ENCODE peak calls at places on chromosomes 5 and 9, in ten cellular contexts. F, A, H, X, W, K, I, J, O and M are unnamed samples.

GRCh38 chr5:57383093-57383861 is 99.3 kb downstream of the ACTBL2 start:
- DNase-seq in F (no peak), A (no peak), H (peak), X (peak), W (peak), K (no peak), I (peak), J (no peak), O (no peak), M (peak)

GRCh38 chr9:124297553-124297905 is 39.8 kb downstream of the NEK6 start:
- DNase-seq in F (peak), A (peak), H (peak), X (peak), W (no peak), K (no peak), I (peak), J (no peak), O (peak), M (peak)

GRCh38 chr9:95721132-95721531 is 154.4 kb upstream of the ERCC6L2 start:
- DNase-seq in F (no peak), A (no peak), H (no peak), X (no peak), W (no peak), K (no peak), I (peak), J (no peak), O (peak), M (no peak)

GRCh38 chr5:1536298-1537165 is 12.8 kb upstream of the LPCAT1 start:
- DNase-seq in F (no peak), A (peak), H (no peak), X (no peak), W (peak), K (no peak), I (peak), J (peak), O (peak), M (no peak)

GRCh38 chr5:115258001-115258400 is 4.7 kb downstream of the PGGT1B start:
- DNase-seq in F (no peak), A (no peak), H (no peak), X (no peak), W (no peak), K (no peak), I (peak), J (no peak), O (no peak), M (no peak)

GRCh38 chr5:160970605-160971191 is 118.7 kb upstream of the ATP10B start:
- DNase-seq in F (no peak), A (no peak), H (peak), X (no peak), W (peak), K (peak), I (no peak), J (no peak), O (no peak), M (no peak)

GRCh38 chr5:17127743-17128231 is 89.6 kb upstream of the BASP1 start:
- DNase-seq in F (peak), A (no peak), H (no peak), X (peak), W (no peak), K (no peak), I (peak), J (no peak), O (no peak), M (peak)

GRCh38 chr9:91338681-91339080 is 23.0 kb downstream of the AUH start:
- DNase-seq in F (no peak), A (no peak), H (no peak), X (no peak), W (no peak), K (no peak), I (no peak), J (no peak), O (no peak), M (no peak)

GRCh38 chr5:154947778-154948177 is 6.9 kb downstream of the MRPL22 start:
- DNase-seq in F (no peak), A (no peak), H (no peak), X (no peak), W (no peak), K (no peak), I (no peak), J (no peak), O (no peak), M (no peak)

GRCh38 chr9:106326493-106326892 is 536.5 kb upstream of the ZNF462 start:
- DNase-seq in F (no peak), A (no peak), H (no peak), X (no peak), W (peak), K (no peak), I (no peak), J (no peak), O (no peak), M (no peak)

GRCh38 chr9:133346021-133346713 is 1.8 kb downstream of the MED22 start:
- DNase-seq in F (no peak), A (peak), H (no peak), X (no peak), W (no peak), K (no peak), I (no peak), J (no peak), O (no peak), M (no peak)

GRCh38 chr5:113608113-113608551 is 94.6 kb downstream of the YTHDC2 start:
- DNase-seq in F (no peak), A (no peak), H (no peak), X (peak), W (no peak), K (no peak), I (no peak), J (peak), O (no peak), M (no peak)

GRCh38 chr9:108205276-108205675 is 650.5 kb downstream of the ACTL7B start:
- DNase-seq in F (no peak), A (no peak), H (no peak), X (no peak), W (no peak), K (no peak), I (peak), J (no peak), O (no peak), M (no peak)

GRCh38 chr5:158560170-158560569 is 539.5 kb downstream of the EBF1 start:
- DNase-seq in F (no peak), A (no peak), H (peak), X (no peak), W (peak), K (no peak), I (peak), J (no peak), O (no peak), M (no peak)

GRCh38 chr5:13955896-13956295 is 11.4 kb upstream of the DNAH5 start:
- DNase-seq in F (no peak), A (no peak), H (no peak), X (no peak), W (no peak), K (no peak), I (no peak), J (no peak), O (no peak), M (no peak)

GRCh38 chr9:98577446-98577845 is 131.3 kb downstream of the GABBR2 start:
- DNase-seq in F (no peak), A (no peak), H (no peak), X (no peak), W (no peak), K (no peak), I (no peak), J (no peak), O (no peak), M (no peak)

GRCh38 chr5:130141689-130142320 is 237.5 kb downstream of the CHSY3 start:
- DNase-seq in F (peak), A (no peak), H (peak), X (peak), W (peak), K (peak), I (peak), J (peak), O (peak), M (no peak)

GRCh38 chr5:127909078-127909477 is 174.5 kb upstream of the SLC12A2 start:
- DNase-seq in F (no peak), A (no peak), H (peak), X (peak), W (peak), K (peak), I (peak), J (peak), O (no peak), M (no peak)

GRCh38 chr9:4138180-4138579 is 161.7 kb downstream of the GLIS3 start:
- DNase-seq in F (no peak), A (no peak), H (no peak), X (no peak), W (no peak), K (no peak), I (no peak), J (no peak), O (no peak), M (no peak)

GRCh38 chr9:9299134-9299533 is 1313.7 kb downstream of the PTPRD start:
- DNase-seq in F (no peak), A (no peak), H (no peak), X (no peak), W (no peak), K (no peak), I (no peak), J (peak), O (no peak), M (no peak)

GRCh38 chr9:136328011-136328621 is 777 bp downstream of the GPSM1 start:
- DNase-seq in F (no peak), A (peak), H (peak), X (no peak), W (no peak), K (peak), I (peak), J (no peak), O (no peak), M (no peak)

GRCh38 chr9:136327313-136327971 is at the start of gene GPSM1:
- DNase-seq in F (no peak), A (no peak), H (peak), X (no peak), W (no peak), K (peak), I (peak), J (peak), O (peak), M (no peak)

GRCh38 chr9:136326061-136326776 is 1.1 kb upstream of the GPSM1 start:
- DNase-seq in F (no peak), A (no peak), H (peak), X (peak), W (no peak), K (peak), I (peak), J (no peak), O (no peak), M (peak)

GRCh38 chr9:136325354-136325753 is 2.0 kb upstream of the GPSM1 start:
- DNase-seq in F (no peak), A (no peak), H (no peak), X (no peak), W (no peak), K (no peak), I (no peak), J (no peak), O (no peak), M (no peak)

GRCh38 chr9:136326777-136327312 is 494 bp upstream of the GPSM1 start:
- DNase-seq in F (no peak), A (no peak), H (no peak), X (no peak), W (no peak), K (no peak), I (peak), J (no peak), O (no peak), M (no peak)
- H3K4me3 ChIP-seq in F (peak), A (peak), H (no peak), X (peak), W (no peak), K (peak), I (no peak), J (no peak), O (peak), M (peak)

GRCh38 chr5:39055027-39055759 is 19.0 kb downstream of the RICTOR start:
- DNase-seq in F (no peak), A (no peak), H (no peak), X (no peak), W (no peak), K (no peak), I (no peak), J (no peak), O (no peak), M (no peak)

GRCh38 chr5:39055760-39056393 is 18.3 kb downstream of the RICTOR start:
- DNase-seq in F (no peak), A (no peak), H (no peak), X (no peak), W (no peak), K (no peak), I (no peak), J (no peak), O (no peak), M (no peak)

GRCh38 chr5:39058178-39058577 is 16.0 kb downstream of the RICTOR start:
- DNase-seq in F (no peak), A (no peak), H (no peak), X (no peak), W (no peak), K (no peak), I (no peak), J (no peak), O (no peak), M (no peak)

GRCh38 chr5:39058984-39059565 is 15.1 kb downstream of the RICTOR start:
- DNase-seq in F (no peak), A (no peak), H (no peak), X (no peak), W (no peak), K (no peak), I (no peak), J (no peak), O (no peak), M (no peak)

DNA sequence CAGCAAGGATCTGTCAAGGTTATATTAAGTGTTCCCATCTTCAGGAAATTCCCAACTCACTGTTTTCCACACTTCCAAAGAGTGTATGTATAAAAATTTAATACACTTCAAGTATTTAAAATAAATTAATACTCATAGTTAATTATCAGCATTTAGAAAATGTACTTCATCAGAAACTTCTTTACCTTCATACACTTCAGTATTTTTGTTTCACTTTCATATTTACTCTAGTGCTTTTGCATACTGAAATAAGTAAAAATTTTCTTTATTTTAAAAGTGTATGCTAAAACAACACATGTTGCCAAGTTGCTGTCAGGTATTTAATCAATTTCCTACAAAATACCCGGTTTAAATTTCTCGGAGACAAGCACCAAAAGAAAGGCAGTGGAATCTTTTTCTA is 16.5 kb downstream of the RICTOR start:
- DNase-seq in F (no peak), A (no peak), H (no peak), X (no peak), W (peak), K (no peak), I (no peak), J (no peak), O (no peak), M (no peak)
- H3K4me3 ChIP-seq in F (peak), A (peak), H (no peak), X (no peak), W (peak), K (no peak), I (peak), J (no peak), O (no peak), M (no peak)

GRCh38 chr5:11904270-11904906 is at the start of gene CTNND2:
- DNase-seq in F (no peak), A (peak), H (peak), X (no peak), W (no peak), K (peak), I (peak), J (peak), O (no peak), M (no peak)
- H3K4me3 ChIP-seq in F (peak), A (peak), H (peak), X (no peak), W (no peak), K (peak), I (peak), J (peak), O (peak), M (no peak)

DNA sequence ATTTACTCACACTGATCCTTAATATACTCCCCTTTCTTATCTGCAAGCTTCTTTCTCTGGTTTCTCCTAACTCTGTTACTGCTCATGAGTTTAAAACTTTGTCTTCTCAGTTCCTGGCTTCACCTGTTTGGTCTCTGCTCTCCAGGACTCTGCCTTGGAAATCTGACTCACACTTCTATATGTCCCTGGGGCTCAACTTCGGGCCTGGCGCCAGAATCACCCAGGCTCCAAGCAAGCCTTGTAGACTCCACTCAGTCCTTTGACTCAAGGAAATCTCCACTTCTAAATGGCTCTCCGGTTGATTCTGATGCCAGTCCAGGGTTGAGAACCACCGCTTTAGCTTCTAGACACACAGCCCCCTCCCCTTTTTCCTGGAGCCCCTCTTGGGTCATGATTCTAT is 57.8 kb downstream of the TMC1 start:
- DNase-seq in F (no peak), A (no peak), H (peak), X (no peak), W (no peak), K (no peak), I (peak), J (no peak), O (peak), M (no peak)
- H3K4me3 ChIP-seq in F (no peak), A (no peak), H (no peak), X (no peak), W (no peak), K (no peak), I (peak), J (no peak), O (no peak), M (no peak)

GRCh38 chr9:16155878-16156277 is 603.0 kb downstream of the CCDC171 start:
- DNase-seq in F (no peak), A (no peak), H (no peak), X (no peak), W (no peak), K (no peak), I (no peak), J (no peak), O (no peak), M (no peak)

GRCh38 chr9:16152276-16153065 is 599.6 kb downstream of the CCDC171 start:
- DNase-seq in F (no peak), A (no peak), H (no peak), X (no peak), W (no peak), K (peak), I (no peak), J (no peak), O (no peak), M (no peak)

GRCh38 chr9:16153221-16153620 is 600.4 kb downstream of the CCDC171 start:
- DNase-seq in F (no peak), A (no peak), H (no peak), X (no peak), W (no peak), K (no peak), I (no peak), J (no peak), O (no peak), M (no peak)

GRCh38 chr9:16157216-16157615 is 604.4 kb downstream of the CCDC171 start:
- DNase-seq in F (no peak), A (no peak), H (no peak), X (no peak), W (no peak), K (no peak), I (no peak), J (no peak), O (no peak), M (no peak)

DNA sequence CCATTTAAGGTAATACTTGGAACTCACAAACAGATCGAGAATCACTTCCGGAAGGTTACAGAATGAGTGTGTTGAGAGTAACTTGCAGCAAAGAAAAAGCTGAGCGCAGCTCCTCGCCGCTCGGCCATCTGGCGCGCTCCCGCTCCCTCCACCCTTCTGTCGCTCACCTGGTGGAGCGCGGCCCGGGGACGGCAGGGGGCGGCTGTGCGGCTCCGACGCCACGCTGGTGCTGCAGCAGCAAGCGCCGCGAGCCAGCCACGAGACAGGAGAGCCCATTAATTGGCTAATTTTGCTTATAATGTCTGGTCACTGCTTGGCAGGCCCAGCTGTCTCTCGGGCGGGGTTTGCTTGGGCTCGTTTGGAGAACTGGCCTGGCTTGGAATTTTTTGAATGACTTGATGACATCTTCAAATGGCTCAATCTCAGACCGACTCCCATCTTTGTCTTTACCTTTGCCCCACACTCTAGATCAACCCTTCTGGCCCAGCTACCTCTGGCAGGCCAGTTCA is 601.8 kb downstream of the CCDC171 start:
- DNase-seq in F (no peak), A (no peak), H (peak), X (no peak), W (peak), K (peak), I (no peak), J (peak), O (peak), M (no peak)
- H3K4me3 ChIP-seq in F (no peak), A (peak), H (no peak), X (no peak), W (no peak), K (no peak), I (peak), J (peak), O (peak), M (peak)